ENCODE peak calls at places on chromosomes 6 and 20, in four cellular contexts. Q is hepatocyte, J is SK-N-MC, V is neuronal stem cell. A is an unnamed sample.

GRCh38 chr6:3789018-3789895 is 37.7 kb upstream of the PXDC1 start:
- DNase-seq in V (no peak), Q (peak; percentile 68), J (no peak), A (no peak)

GRCh38 chr20:48667889-48668413 is 159.8 kb downstream of the PREX1 start:
- DNase-seq in Q (no peak), V (no peak), J (no peak), A (no peak)

GRCh38 chr6:72950114-72950860 is 275.0 kb downstream of the KHDC1L start:
- DNase-seq in Q (peak; percentile 42), J (no peak), V (no peak), A (no peak)

GRCh38 chr20:40524071-40524470 is 165.0 kb downstream of the MAFB start:
- DNase-seq in Q (no peak), V (no peak), J (no peak), A (no peak)

GRCh38 chr6:97240222-97240621 is 42.8 kb downstream of the MMS22L start:
- DNase-seq in Q (no peak), J (no peak), V (no peak), A (no peak)

GRCh38 chr6:139926711-139927110 is 552.3 kb upstream of the CITED2 start:
- DNase-seq in V (no peak), Q (no peak), J (no peak), A (no peak)

GRCh38 chr20:35014537-35014936 is 58.9 kb downstream of the MYH7B start:
- DNase-seq in Q (no peak), V (no peak), J (no peak), A (no peak)

GRCh38 chr6:150607044-150607650 is 7.5 kb downstream of the PLEKHG1 start:
- DNase-seq in Q (no peak), J (no peak), V (no peak), A (no peak)

GRCh38 chr20:3603108-3603507 is 60.1 kb downstream of the GFRA4 start:
- DNase-seq in Q (no peak), J (no peak), V (no peak), A (no peak)

GRCh38 chr6:155341130-155341828 is 27.0 kb upstream of the TFB1M start:
- DNase-seq in Q (no peak), J (no peak), V (no peak), A (no peak)
- H3K9me3 ChIP-seq in Q (no peaks in the 10 kb centered on the region), J (no peaks in the 10 kb centered on the region), V (no peaks in the 10 kb centered on the region), A (peaks cover 37% of the 10 kb centered on the region)

DNA sequence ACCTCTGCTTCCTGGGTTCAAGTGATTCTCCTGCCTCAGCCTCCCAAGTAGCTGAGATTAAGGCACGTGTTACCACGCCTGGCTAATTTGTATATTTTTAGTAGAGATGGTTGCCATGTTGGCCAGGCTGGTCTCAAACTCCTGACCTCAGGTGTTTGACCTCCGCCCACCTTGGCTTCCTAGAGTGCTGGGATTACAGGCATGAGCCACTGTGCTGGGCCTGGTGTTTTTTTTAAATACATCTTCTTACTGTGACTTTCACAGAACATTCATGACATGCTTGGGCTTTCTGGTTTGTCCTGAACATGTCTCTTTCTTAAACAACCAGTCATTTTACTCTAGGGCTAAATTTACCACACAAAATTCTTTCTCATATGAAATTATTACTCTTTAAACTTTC is 34.7 kb upstream of the FAM8A1 start:
- DNase-seq in J (no peak), V (no peak), Q (no peak), A (no peak)
- H3K9me3 ChIP-seq in J (peaks cover 3% of the 10 kb centered on the region), V (peaks cover 4% of the 10 kb centered on the region), Q (no peaks in the 10 kb centered on the region), A (no peaks in the 10 kb centered on the region)

GRCh38 chr6:71810880-71811279 is 75.5 kb upstream of the RIMS1 start:
- DNase-seq in J (no peak), V (no peak), Q (no peak), A (no peak)
- H3K9me3 ChIP-seq in J (peaks cover 4% of the 10 kb centered on the region), V (no peaks in the 10 kb centered on the region), Q (peaks cover 4% of the 10 kb centered on the region), A (peaks cover 44% of the 10 kb centered on the region)

GRCh38 chr20:57761413-57761734 is 51.6 kb upstream of the PMEPA1 start:
- DNase-seq in J (no peak), V (no peak), Q (no peak), A (no peak)
- H3K9me3 ChIP-seq in J (no peaks in the 10 kb centered on the region), V (no peaks in the 10 kb centered on the region), Q (no peaks in the 10 kb centered on the region), A (no peaks in the 10 kb centered on the region)

GRCh38 chr6:12289655-12290489 is at the start of gene EDN1:
- DNase-seq in V (peak; percentile 73), Q (peak; percentile 92), J (no peak), A (peak; percentile 47)
- H3K9me3 ChIP-seq in V (no peaks in the 10 kb centered on the region), Q (no peaks in the 10 kb centered on the region), J (no peaks in the 10 kb centered on the region), A (no peaks in the 10 kb centered on the region)

DNA sequence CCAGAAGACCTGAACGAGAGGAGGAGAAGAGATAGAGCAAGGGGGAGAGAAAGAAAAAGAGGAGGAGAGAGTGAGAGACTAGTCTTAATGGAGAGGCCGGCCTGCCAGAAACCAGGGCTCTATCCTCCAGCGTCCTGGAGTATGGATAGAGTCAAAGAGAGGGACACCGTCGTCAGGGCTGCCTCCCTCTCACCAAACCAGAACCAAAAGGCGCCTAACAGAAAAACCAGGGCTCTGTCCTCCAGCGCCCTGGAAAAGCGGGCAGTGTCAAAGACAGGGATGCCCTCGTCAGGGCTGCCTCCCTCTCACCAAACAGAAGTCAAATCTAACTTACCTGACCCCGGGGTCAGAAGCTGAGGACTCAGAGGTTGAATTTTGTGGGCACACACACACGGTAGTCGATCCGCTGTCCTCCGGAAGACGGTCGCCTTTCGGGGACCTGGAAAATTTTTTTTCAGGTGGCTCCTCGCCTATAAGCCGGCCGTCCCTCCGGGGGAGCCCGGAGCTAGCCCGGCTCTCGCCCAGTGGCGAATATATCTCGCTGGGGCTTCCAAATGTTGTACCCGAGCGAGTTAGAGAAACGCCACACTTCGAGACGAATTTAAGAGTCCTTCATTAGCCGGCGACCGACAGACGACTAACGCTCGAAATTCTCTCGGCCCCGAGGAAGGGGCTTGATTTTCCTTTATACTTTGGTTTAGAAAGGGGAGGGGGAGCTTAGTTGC is 148.2 kb downstream of the TRIM27 start:
- DNase-seq in Q (no peak), V (no peak), J (no peak), A (no peak)
- H3K9me3 ChIP-seq in Q (no peaks in the 10 kb centered on the region), V (peaks cover 19% of the 10 kb centered on the region), J (no peaks in the 10 kb centered on the region), A (no peaks in the 10 kb centered on the region)

GRCh38 chr6:30287139-30287538 is 39.6 kb upstream of the TRIM39 start:
- DNase-seq in V (no peak), Q (no peak), J (no peak), A (no peak)

GRCh38 chr6:30282522-30282921 is 44.2 kb upstream of the TRIM39 start:
- DNase-seq in Q (no peak), J (no peak), V (no peak), A (no peak)

GRCh38 chr6:30283761-30284160 is 43.0 kb upstream of the TRIM39 start:
- DNase-seq in V (no peak), J (no peak), Q (no peak), A (no peak)
- H3K9me3 ChIP-seq in V (peaks cover 80% of the 10 kb centered on the region), J (peaks cover 3% of the 10 kb centered on the region), Q (peaks cover 80% of the 10 kb centered on the region), A (peaks cover 11% of the 10 kb centered on the region)

DNA sequence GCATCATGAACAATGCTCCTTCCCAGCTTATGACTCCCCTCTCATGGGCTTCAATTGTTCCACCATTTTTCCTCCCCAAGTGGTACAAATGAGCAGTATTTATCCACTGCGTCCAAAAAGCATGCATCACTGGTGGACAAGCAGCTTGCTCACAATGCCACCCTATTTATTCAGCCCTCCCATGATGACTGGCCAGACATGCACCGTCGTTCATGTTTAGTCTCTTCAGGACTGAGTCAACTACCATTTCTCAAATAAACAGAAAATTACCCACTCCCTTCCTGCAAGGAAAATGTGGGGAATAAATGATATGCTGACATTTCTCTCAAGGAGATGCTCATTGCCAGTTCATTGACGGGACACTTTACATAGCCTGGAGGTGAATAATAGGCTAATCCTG is 300.4 kb downstream of the C6orf118 start:
- DNase-seq in V (no peak), J (no peak), Q (no peak), A (no peak)
- H3K9me3 ChIP-seq in V (no peaks in the 10 kb centered on the region), J (no peaks in the 10 kb centered on the region), Q (no peaks in the 10 kb centered on the region), A (peaks cover 4% of the 10 kb centered on the region)

GRCh38 chr20:58485326-58485725 is 29.9 kb downstream of the APCDD1L start:
- DNase-seq in J (peak; percentile 56), V (no peak), Q (no peak), A (no peak)

GRCh38 chr20:58481541-58482021 is 33.6 kb downstream of the APCDD1L start:
- DNase-seq in V (peak; percentile 64), J (no peak), Q (peak; percentile 64), A (peak; percentile 9)

GRCh38 chr20:58482416-58482815 is 32.8 kb downstream of the APCDD1L start:
- DNase-seq in V (no peak), J (no peak), Q (no peak), A (no peak)

GRCh38 chr20:58483470-58483869 is 31.7 kb downstream of the APCDD1L start:
- DNase-seq in J (no peak), Q (no peak), V (no peak), A (no peak)

GRCh38 chr20:58483051-58483450 is 32.1 kb downstream of the APCDD1L start:
- DNase-seq in Q (no peak), J (no peak), V (no peak), A (no peak)
- H3K9me3 ChIP-seq in Q (peaks cover 10% of the 10 kb centered on the region), J (peaks cover 8% of the 10 kb centered on the region), V (peaks cover 24% of the 10 kb centered on the region), A (no peaks in the 10 kb centered on the region)

A was measured in tibial nerve.